ENCODE peak calls at places on chromosome 18, in five cellular contexts. O is NCI-H1105 treated with DMSO at 0.1 percent for 48 hours; U is body of pancreas; K is stimulated activated CD8-positive, alpha-beta memory T cell treated with anti-CD3 and anti-CD28 coated beads, Interleukin-12 subunit alpha, Interleukin-12 subunit beta, amount 100 ng/mL, for 4 hours; Z is Peyer's patch. D is an unnamed sample.

GRCh38 chr18:77098554-77099174 is 33.9 kb downstream of the MBP start:
- DNase-seq in U (peak), O (no peak), Z (no peak), K (no peak), D (no peak)

GRCh38 chr18:62245699-62246098 is 58.6 kb downstream of the RELCH start:
- DNase-seq in U (no peak), O (no peak), K (no peak), Z (no peak), D (no peak)

GRCh38 chr18:59539108-59539507 is 158.1 kb downstream of the CCBE1 start:
- DNase-seq in O (no peak), U (no peak), Z (no peak), K (no peak), D (no peak)

GRCh38 chr18:58213445-58213844 is 169.4 kb downstream of the NEDD4L start:
- DNase-seq in U (no peak), Z (no peak), O (no peak), K (no peak), D (no peak)

GRCh38 chr18:59915606-59916005 is 15.8 kb downstream of the PMAIP1 start:
- DNase-seq in K (no peak), Z (no peak), O (no peak), U (no peak), D (no peak)

GRCh38 chr18:79520473-79521390 is 125.0 kb downstream of the NFATC1 start:
- DNase-seq in O (no peak), U (no peak), K (no peak), Z (peak), D (no peak)

GRCh38 chr18:79953921-79954651 is 2.6 kb upstream of the SLC66A2 start:
- DNase-seq in K (no peak), U (no peak), Z (no peak), O (no peak), D (no peak)

GRCh38 chr18:76410660-76411417 is 84.2 kb downstream of the ZNF516 start:
- DNase-seq in K (no peak), O (no peak), Z (no peak), U (no peak), D (no peak)

GRCh38 chr18:68549257-68549871 is 165.5 kb downstream of the TMX3 start:
- DNase-seq in K (no peak), U (no peak), O (no peak), Z (no peak), D (no peak)

GRCh38 chr18:47283476-47283875 is 32.0 kb upstream of the SKOR2 start:
- DNase-seq in K (no peak), Z (no peak), O (peak), U (no peak), D (peak)

D was measured in COR-L47.